ENCODE peak calls at places on chromosomes 12 and 14, in eight cellular contexts. T, O, Q, M, S, D, P and F are unnamed samples.

GRCh38 chr12:106227641-106228319 is 20.0 kb downstream of the CKAP4 start:
- DNase-seq in T (peak), O (no peak), Q (peak), M (no peak), S (no peak), D (no peak), P (no peak), F (peak)

GRCh38 chr14:71692496-71692895 is 239.7 kb upstream of the RGS6 start:
- DNase-seq in T (no peak), O (no peak), Q (peak), M (no peak), S (no peak), D (no peak), P (peak), F (no peak)

GRCh38 chr14:50559990-50560928 is at the start of gene ATL1:
- DNase-seq in T (peak), O (peak), Q (peak), M (peak), S (peak), D (peak), P (peak), F (peak)

GRCh38 chr14:68585690-68586089 is 207.2 kb downstream of the ZFP36L1 start:
- DNase-seq in T (no peak), O (no peak), Q (no peak), M (no peak), S (no peak), D (no peak), P (peak), F (no peak)

GRCh38 chr14:60188115-60188514 is 22.9 kb upstream of the DHRS7 start:
- DNase-seq in T (no peak), O (peak), Q (no peak), M (no peak), S (no peak), D (no peak), P (no peak), F (no peak)

GRCh38 chr14:104009297-104009696 is 67.0 kb upstream of the RD3L start:
- DNase-seq in T (no peak), O (no peak), Q (no peak), M (no peak), S (no peak), D (no peak), P (no peak), F (no peak)

GRCh38 chr12:102753802-102754201 is 163.2 kb downstream of the PAH start:
- DNase-seq in T (no peak), O (no peak), Q (no peak), M (no peak), S (no peak), D (no peak), P (no peak), F (no peak)

GRCh38 chr14:53432378-53432802 is 279.3 kb upstream of the DDHD1 start:
- DNase-seq in T (no peak), O (no peak), Q (no peak), M (peak), S (peak), D (peak), P (no peak), F (no peak)

GRCh38 chr12:121030576-121031212 is 8.4 kb downstream of the OASL start:
- DNase-seq in T (no peak), O (no peak), Q (no peak), M (no peak), S (no peak), D (no peak), P (no peak), F (no peak)

GRCh38 chr12:5792350-5792749 is 152.7 kb downstream of the ANO2 start:
- DNase-seq in T (no peak), O (no peak), Q (no peak), M (no peak), S (no peak), D (no peak), P (no peak), F (no peak)